ENCODE peak calls at places on chromosomes 6 and 20, in four cellular contexts. L, U, W and D are unnamed samples.

GRCh38 chr20:62876826-62877728 is 15.5 kb upstream of the TCFL5 start:
- DNase-seq in L (no peak), U (no peak), W (no peak), D (no peak)

GRCh38 chr6:163627274-163628062 is 212.9 kb downstream of the QKI start:
- DNase-seq in L (peak), U (no peak), W (no peak), D (no peak)

GRCh38 chr20:50636601-50637539 is 54.5 kb downstream of the RIPOR3 start:
- DNase-seq in L (no peak), U (no peak), W (peak), D (no peak)

GRCh38 chr6:37020426-37021211 is 15.2 kb downstream of the FGD2 start:
- DNase-seq in L (no peak), U (no peak), W (no peak), D (no peak)

GRCh38 chr6:2956930-2957329 is 14.4 kb downstream of the SERPINB6 start:
- DNase-seq in L (no peak), U (no peak), W (peak), D (no peak)

GRCh38 chr20:58514321-58515239 is 619 bp downstream of the APCDD1L start:
- DNase-seq in L (no peak), U (no peak), W (peak), D (no peak)

GRCh38 chr20:47041500-47041899 is 146.9 kb downstream of the EYA2 start:
- DNase-seq in L (no peak), U (no peak), W (no peak), D (no peak)

GRCh38 chr20:46227275-46227767 is 81.0 kb downstream of the CDH22 start:
- DNase-seq in L (no peak), U (no peak), W (no peak), D (no peak)

GRCh38 chr6:150196942-150197745 is 54.3 kb downstream of the PPP1R14C start:
- DNase-seq in L (no peak), U (no peak), W (no peak), D (no peak)

GRCh38 chr6:151721141-151721540 is 86.3 kb upstream of the ESR1 start:
- DNase-seq in L (no peak), U (no peak), W (no peak), D (no peak)

GRCh38 chr6:153083869-153084268 is 47.2 kb downstream of the RGS17 start:
- DNase-seq in L (no peak), U (no peak), W (no peak), D (no peak)

GRCh38 chr6:32867022-32867477 is 13.1 kb downstream of the PSMB9 start:
- DNase-seq in L (peak), U (peak), W (no peak), D (no peak)

GRCh38 chr20:37737806-37738442 is 44.1 kb downstream of the CTNNBL1 start:
- DNase-seq in L (no peak), U (no peak), W (no peak), D (no peak)

GRCh38 chr6:166691199-166691598 is 64.1 kb upstream of the RPS6KA2 start:
- DNase-seq in L (no peak), U (no peak), W (peak), D (no peak)

GRCh38 chr6:35611235-35611634 is 77.5 kb downstream of the FKBP5 start:
- DNase-seq in L (peak), U (peak), W (peak), D (no peak)

GRCh38 chr6:60670036-60670435 is 1616.0 kb downstream of the KHDRBS2 start:
- DNase-seq in L (no peak), U (no peak), W (no peak), D (no peak)

GRCh38 chr6:108921547-108922331 is 73.5 kb downstream of the ARMC2 start:
- DNase-seq in L (peak), U (peak), W (peak), D (no peak)

GRCh38 chr6:43846556-43846955 is 76.5 kb downstream of the VEGFA start:
- DNase-seq in L (no peak), U (no peak), W (peak), D (no peak)

GRCh38 chr6:7469696-7470095 is 71.8 kb upstream of the DSP start:
- DNase-seq in L (no peak), U (no peak), W (no peak), D (no peak)

GRCh38 chr20:41213150-41213820 is 75.9 kb downstream of the PLCG1 start:
- DNase-seq in L (no peak), U (peak), W (peak), D (no peak)

GRCh38 chr6:42050897-42051653 is 751 bp downstream of the TAF8 start:
- DNase-seq in L (no peak), U (peak), W (no peak), D (no peak)
- TF ChIP-seq CTCF in L (no peak), U (no peak), W (no peak), D (no peak)

DNA sequence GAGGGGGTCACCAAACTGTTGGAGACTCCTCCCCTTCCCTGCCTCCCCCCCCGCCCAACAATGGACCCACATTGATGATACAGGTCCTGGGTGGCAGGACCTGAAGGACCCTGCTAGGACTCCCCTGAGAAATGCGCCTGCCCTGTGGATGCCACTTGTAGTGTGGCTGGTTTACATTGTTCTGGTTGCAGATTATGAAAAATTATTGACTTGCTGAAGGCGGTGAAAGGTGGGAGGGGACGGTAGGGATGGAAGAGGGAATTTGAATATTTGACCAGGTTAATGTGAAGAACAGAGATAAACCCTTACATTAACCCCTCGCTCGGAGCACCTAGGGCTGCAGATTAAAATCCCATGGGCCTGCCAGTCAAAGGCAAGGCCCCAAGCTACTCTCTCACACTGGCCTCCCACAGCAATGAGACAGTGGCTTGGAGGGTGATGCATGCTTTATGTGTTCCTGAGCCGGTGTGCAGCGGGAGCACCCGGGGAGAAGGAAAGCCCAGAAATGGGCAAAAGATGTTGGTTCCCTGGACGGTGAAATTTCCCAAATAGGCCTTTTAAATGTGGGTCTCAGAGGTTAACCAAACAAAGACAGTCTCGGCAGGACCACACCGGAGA is 2.4 kb downstream of the FOXF2 start:
- DNase-seq in L (no peak), U (no peak), W (no peak), D (no peak)
- H3K4me3 ChIP-seq in L (no peak), U (no peak), W (peak), D (no peak)

GRCh38 chr6:13397359-13398080 is 69.2 kb upstream of the TBC1D7 start:
- DNase-seq in L (peak), U (peak), W (no peak), D (peak)
- TF ChIP-seq CTCF in L (no peak), U (no peak), W (peak), D (no peak)

GRCh38 chr20:33362898-33363297 is 38.4 kb downstream of the CDK5RAP1 start:
- DNase-seq in L (no peak), U (no peak), W (no peak), D (no peak)

DNA sequence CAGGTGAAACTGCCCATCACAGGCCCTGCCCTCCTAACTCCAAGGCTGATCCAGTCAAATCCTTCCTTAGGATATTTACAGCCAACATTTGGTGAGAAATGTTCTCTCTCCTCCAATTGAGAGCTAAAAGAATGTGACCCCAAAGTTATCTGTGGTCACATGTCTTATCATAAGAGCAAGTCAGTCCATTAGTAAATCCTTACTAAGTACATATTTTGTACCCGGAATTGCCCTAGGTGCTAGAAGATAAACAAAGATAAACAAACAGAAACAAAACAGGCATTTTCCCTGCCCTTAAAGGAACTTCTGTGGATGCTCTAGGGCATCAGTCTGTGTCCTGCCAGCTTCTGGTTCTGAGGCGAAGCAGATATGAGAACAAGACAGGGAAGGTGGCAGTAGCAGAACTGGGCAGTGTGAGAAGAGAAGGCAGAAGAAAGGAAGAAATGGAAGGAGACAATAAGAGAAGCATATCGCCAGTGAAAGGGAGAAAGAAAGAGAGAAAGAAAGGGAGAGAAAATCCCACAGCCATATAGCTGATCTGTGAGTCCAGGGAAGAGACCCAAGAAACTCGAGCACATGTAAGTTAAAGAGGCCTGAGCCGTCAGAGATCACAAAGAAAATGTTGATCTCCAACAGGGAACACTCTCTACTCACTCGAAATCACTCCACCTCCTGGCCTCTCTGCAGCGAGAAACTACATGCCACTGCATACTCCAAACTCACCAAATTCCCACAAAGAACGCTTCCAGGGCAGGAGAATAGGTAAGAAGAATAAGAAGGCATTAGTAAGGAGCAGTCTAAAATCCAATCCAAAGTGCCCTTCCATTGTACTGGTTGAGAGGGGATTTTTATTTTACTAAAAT is 41.7 kb downstream of the CDK5RAP1 start:
- DNase-seq in L (no peak), U (no peak), W (no peak), D (no peak)
- H3K4me3 ChIP-seq in L (no peak), U (no peak), W (no peak), D (no peak)

DNA sequence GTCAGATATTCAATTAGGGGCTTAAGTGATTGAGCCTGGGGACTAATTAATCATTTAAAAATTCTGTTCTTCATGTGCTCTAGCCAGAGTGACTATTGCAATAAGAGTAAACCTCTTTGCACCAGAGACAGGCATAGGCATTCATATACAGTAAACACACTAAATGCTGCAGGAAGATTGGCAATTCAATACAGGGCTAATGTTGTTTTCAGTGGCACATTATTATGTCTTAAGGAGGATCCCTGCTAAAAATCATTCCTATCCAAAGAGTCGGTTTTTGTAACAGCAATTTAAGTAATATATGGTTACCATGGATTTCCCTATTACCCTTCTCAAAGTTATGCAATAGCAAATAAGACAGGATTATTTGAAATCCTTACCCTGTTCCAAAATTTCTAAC is 1.3 kb downstream of the PDE7B start:
- DNase-seq in L (no peak), U (no peak), W (peak), D (no peak)
- TF ChIP-seq CTCF in L (no peak), U (no peak), W (no peak), D (no peak)

GRCh38 chr6:110389689-110390382 is 25.5 kb downstream of the DDO start:
- DNase-seq in L (no peak), U (peak), W (no peak), D (no peak)
- H3K4me3 ChIP-seq in L (no peak), U (no peak), W (no peak), D (no peak)

DNA sequence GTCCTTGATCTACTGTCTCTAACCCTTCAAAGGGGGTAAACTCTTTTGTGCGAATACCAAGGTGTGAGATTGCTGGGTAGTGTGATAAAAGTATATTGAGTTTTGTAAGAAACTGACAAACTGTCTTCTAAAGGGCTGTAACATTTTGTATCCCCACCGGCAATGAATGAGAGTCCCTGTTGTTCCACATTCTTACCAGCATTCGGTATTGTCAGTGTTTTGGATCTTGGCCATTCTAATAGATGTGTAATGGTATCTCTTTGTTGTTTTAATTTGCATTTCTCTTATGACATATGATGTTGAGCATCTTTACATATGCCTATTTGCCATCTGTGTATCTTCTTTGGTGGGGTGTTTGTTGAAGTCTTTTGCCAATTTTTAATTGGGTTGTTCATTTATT is 1090.7 kb downstream of the KIF16B start:
- DNase-seq in L (no peak), U (no peak), W (no peak), D (no peak)
- TF ChIP-seq CTCF in L (no peak), U (no peak), W (no peak), D (no peak)

GRCh38 chr6:113630738-113631535 is 226.2 kb upstream of the MARCKS start:
- DNase-seq in L (peak), U (peak), W (peak), D (peak)

GRCh38 chr6:113631616-113632015 is 225.5 kb upstream of the MARCKS start:
- DNase-seq in L (peak), U (peak), W (no peak), D (no peak)

GRCh38 chr6:113633638-113634037 is 223.5 kb upstream of the MARCKS start:
- DNase-seq in L (no peak), U (no peak), W (no peak), D (no peak)

GRCh38 chr6:113630365-113630737 is 226.8 kb upstream of the MARCKS start:
- DNase-seq in L (peak), U (no peak), W (no peak), D (no peak)

DNA sequence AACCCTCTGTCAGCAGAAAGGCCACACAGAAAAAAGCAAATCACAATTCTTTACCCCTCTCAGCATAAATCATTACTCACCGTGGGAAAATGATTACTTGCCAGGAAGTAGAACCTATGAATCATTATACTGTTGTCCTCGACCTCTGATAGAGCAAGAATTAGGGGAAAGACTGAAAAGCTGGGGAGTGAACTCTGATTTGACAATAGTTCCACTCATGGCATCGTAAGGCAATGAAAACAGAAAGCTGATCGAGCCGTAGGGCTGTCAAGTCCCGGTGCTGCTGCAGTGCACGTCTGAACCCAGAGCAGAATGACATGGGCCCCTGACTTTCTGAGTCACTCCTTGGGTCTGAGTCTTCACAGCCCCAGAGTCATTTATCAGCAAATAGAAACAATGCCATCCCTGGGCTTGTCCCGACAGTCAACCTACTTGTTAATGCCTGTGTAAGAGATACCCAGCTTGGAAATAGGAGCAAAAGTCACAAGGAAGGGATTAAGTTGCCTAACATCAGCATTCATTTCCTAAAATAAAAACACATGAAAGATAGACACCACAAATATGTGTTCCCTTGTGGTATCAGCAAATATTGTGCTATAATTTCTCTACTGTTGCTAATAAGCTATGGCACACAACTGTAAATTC is 224.8 kb upstream of the MARCKS start:
- DNase-seq in L (peak), U (peak), W (peak), D (peak)
- H3K4me3 ChIP-seq in L (peak), U (peak), W (peak), D (peak)

GRCh38 chr6:105793132-105793531 is 293.0 kb upstream of the PRDM1 start:
- DNase-seq in L (peak), U (peak), W (no peak), D (no peak)
- TF ChIP-seq CTCF in L (peak), U (peak), W (no peak), D (peak)

DNA sequence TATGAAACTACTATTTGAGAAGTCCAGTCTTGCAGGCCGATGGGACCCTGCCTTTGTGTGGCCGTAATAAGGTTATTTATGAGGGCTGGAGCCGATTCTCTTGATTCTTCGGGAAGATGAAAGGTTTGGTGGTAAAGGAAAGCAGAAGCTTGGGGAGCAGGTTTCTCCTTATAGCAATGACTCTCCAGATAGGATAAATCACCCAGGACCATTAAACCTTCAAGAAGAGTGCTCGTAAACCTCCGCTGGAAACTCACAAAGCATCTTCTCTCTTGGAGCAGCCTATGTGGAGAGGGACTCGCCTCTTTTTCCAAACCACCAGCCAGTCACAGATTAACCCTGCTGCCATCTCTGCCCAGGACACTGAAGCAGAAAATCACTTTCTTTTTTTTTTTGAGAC is 69.6 kb upstream of the SALL4 start:
- DNase-seq in L (no peak), U (no peak), W (no peak), D (no peak)
- H3K4me3 ChIP-seq in L (no peak), U (no peak), W (no peak), D (no peak)